ENCODE peak calls at places on chromosomes 1 and 21, in nine cellular contexts. One of them, this sample, is unnamed.

GRCh38 chr1:228691926-228692325 is 43.4 kb upstream of the RHOU start:
- DNase-seq in HCT116: peak
- DNase-seq in NT2/D1: peak
- DNase-seq in stimulated activated CD4-positive, alpha-beta T cell treated with anti-CD3 and anti-CD28 coated beads, Interleukin-1b, Interleukin-23, amount 100 ng/mL, for 1 hour: no peak
- DNase-seq in activated T-cell treated with anti-CD3 and anti-CD28 coated beads, Interleukin-2, amount 50 U/mL, for 4 hours: no peak
- DNase-seq in ureter: no peak
- DNase-seq in MV-4-11: peak
- DNase-seq in NCI-H2029 treated with DMSO at 0.1 percent for 48 hours: peak
- DNase-seq in GM10248: peak
- DNase-seq in this sample: no peak

GRCh38 chr1:234538062-234538731 is 59.2 kb upstream of the TARBP1 start:
- DNase-seq in activated T-cell treated with anti-CD3 and anti-CD28 coated beads, Interleukin-2, amount 50 U/mL, for 4 hours: no peak
- DNase-seq in stimulated activated CD4-positive, alpha-beta T cell treated with anti-CD3 and anti-CD28 coated beads, Interleukin-1b, Interleukin-23, amount 100 ng/mL, for 1 hour: no peak
- DNase-seq in ureter: no peak
- DNase-seq in NCI-H2029 treated with DMSO at 0.1 percent for 48 hours: no peak
- DNase-seq in NT2/D1: no peak
- DNase-seq in GM10248: no peak
- DNase-seq in HCT116: no peak
- DNase-seq in MV-4-11: no peak
- DNase-seq in this sample: no peak

GRCh38 chr1:69929278-69930057 is 275.9 kb downstream of the LRRC40 start:
- DNase-seq in ureter: no peak
- DNase-seq in NT2/D1: no peak
- DNase-seq in NCI-H2029 treated with DMSO at 0.1 percent for 48 hours: no peak
- DNase-seq in GM10248: no peak
- DNase-seq in activated T-cell treated with anti-CD3 and anti-CD28 coated beads, Interleukin-2, amount 50 U/mL, for 4 hours: no peak
- DNase-seq in stimulated activated CD4-positive, alpha-beta T cell treated with anti-CD3 and anti-CD28 coated beads, Interleukin-1b, Interleukin-23, amount 100 ng/mL, for 1 hour: no peak
- DNase-seq in HCT116: no peak
- DNase-seq in MV-4-11: peak
- DNase-seq in this sample: no peak

GRCh38 chr1:203048086-203048485 is 21.8 kb downstream of the PPFIA4 start:
- DNase-seq in NCI-H2029 treated with DMSO at 0.1 percent for 48 hours: no peak
- DNase-seq in GM10248: no peak
- DNase-seq in activated T-cell treated with anti-CD3 and anti-CD28 coated beads, Interleukin-2, amount 50 U/mL, for 4 hours: no peak
- DNase-seq in NT2/D1: no peak
- DNase-seq in ureter: no peak
- DNase-seq in stimulated activated CD4-positive, alpha-beta T cell treated with anti-CD3 and anti-CD28 coated beads, Interleukin-1b, Interleukin-23, amount 100 ng/mL, for 1 hour: no peak
- DNase-seq in HCT116: no peak
- DNase-seq in MV-4-11: no peak
- DNase-seq in this sample: no peak

GRCh38 chr1:185157599-185158469 is 867 bp downstream of the SWT1 start:
- DNase-seq in GM10248: no peak
- DNase-seq in NCI-H2029 treated with DMSO at 0.1 percent for 48 hours: no peak
- DNase-seq in stimulated activated CD4-positive, alpha-beta T cell treated with anti-CD3 and anti-CD28 coated beads, Interleukin-1b, Interleukin-23, amount 100 ng/mL, for 1 hour: no peak
- DNase-seq in MV-4-11: no peak
- DNase-seq in HCT116: no peak
- DNase-seq in activated T-cell treated with anti-CD3 and anti-CD28 coated beads, Interleukin-2, amount 50 U/mL, for 4 hours: no peak
- DNase-seq in NT2/D1: no peak
- DNase-seq in ureter: no peak
- DNase-seq in this sample: no peak

GRCh38 chr1:155070721-155071556 is 7.4 kb downstream of the EFNA4 start:
- DNase-seq in GM10248: peak
- DNase-seq in MV-4-11: peak
- DNase-seq in NCI-H2029 treated with DMSO at 0.1 percent for 48 hours: no peak
- DNase-seq in ureter: no peak
- DNase-seq in NT2/D1: peak
- DNase-seq in activated T-cell treated with anti-CD3 and anti-CD28 coated beads, Interleukin-2, amount 50 U/mL, for 4 hours: peak
- DNase-seq in HCT116: no peak
- DNase-seq in stimulated activated CD4-positive, alpha-beta T cell treated with anti-CD3 and anti-CD28 coated beads, Interleukin-1b, Interleukin-23, amount 100 ng/mL, for 1 hour: peak
- DNase-seq in this sample: peak

GRCh38 chr1:221939598-221939997 is 197.7 kb upstream of the DUSP10 start:
- DNase-seq in GM10248: no peak
- DNase-seq in MV-4-11: peak
- DNase-seq in HCT116: no peak
- DNase-seq in stimulated activated CD4-positive, alpha-beta T cell treated with anti-CD3 and anti-CD28 coated beads, Interleukin-1b, Interleukin-23, amount 100 ng/mL, for 1 hour: no peak
- DNase-seq in NCI-H2029 treated with DMSO at 0.1 percent for 48 hours: no peak
- DNase-seq in NT2/D1: no peak
- DNase-seq in ureter: no peak
- DNase-seq in activated T-cell treated with anti-CD3 and anti-CD28 coated beads, Interleukin-2, amount 50 U/mL, for 4 hours: no peak
- DNase-seq in this sample: no peak

GRCh38 chr1:226424228-226425003 is 16.5 kb upstream of the PARP1 start:
- DNase-seq in ureter: no peak
- DNase-seq in NCI-H2029 treated with DMSO at 0.1 percent for 48 hours: no peak
- DNase-seq in GM10248: peak
- DNase-seq in stimulated activated CD4-positive, alpha-beta T cell treated with anti-CD3 and anti-CD28 coated beads, Interleukin-1b, Interleukin-23, amount 100 ng/mL, for 1 hour: no peak
- DNase-seq in activated T-cell treated with anti-CD3 and anti-CD28 coated beads, Interleukin-2, amount 50 U/mL, for 4 hours: no peak
- DNase-seq in NT2/D1: no peak
- DNase-seq in MV-4-11: peak
- DNase-seq in HCT116: peak
- DNase-seq in this sample: no peak

GRCh38 chr1:167454304-167454928 is 63.9 kb downstream of the CD247 start:
- DNase-seq in MV-4-11: no peak
- DNase-seq in activated T-cell treated with anti-CD3 and anti-CD28 coated beads, Interleukin-2, amount 50 U/mL, for 4 hours: no peak
- DNase-seq in GM10248: no peak
- DNase-seq in NT2/D1: no peak
- DNase-seq in ureter: no peak
- DNase-seq in HCT116: no peak
- DNase-seq in NCI-H2029 treated with DMSO at 0.1 percent for 48 hours: no peak
- DNase-seq in stimulated activated CD4-positive, alpha-beta T cell treated with anti-CD3 and anti-CD28 coated beads, Interleukin-1b, Interleukin-23, amount 100 ng/mL, for 1 hour: no peak
- DNase-seq in this sample: no peak

GRCh38 chr21:42974832-42975820 is 764 bp downstream of the PKNOX1 start:
- DNase-seq in activated T-cell treated with anti-CD3 and anti-CD28 coated beads, Interleukin-2, amount 50 U/mL, for 4 hours: peak
- DNase-seq in GM10248: peak
- DNase-seq in HCT116: no peak
- DNase-seq in NCI-H2029 treated with DMSO at 0.1 percent for 48 hours: peak
- DNase-seq in stimulated activated CD4-positive, alpha-beta T cell treated with anti-CD3 and anti-CD28 coated beads, Interleukin-1b, Interleukin-23, amount 100 ng/mL, for 1 hour: peak
- DNase-seq in ureter: peak
- DNase-seq in MV-4-11: peak
- DNase-seq in NT2/D1: no peak
- DNase-seq in this sample: peak

GRCh38 chr1:227032396-227032795 is 92.3 kb downstream of the COQ8A start:
- DNase-seq in MV-4-11: no peak
- DNase-seq in ureter: no peak
- DNase-seq in activated T-cell treated with anti-CD3 and anti-CD28 coated beads, Interleukin-2, amount 50 U/mL, for 4 hours: no peak
- DNase-seq in GM10248: no peak
- DNase-seq in HCT116: no peak
- DNase-seq in NT2/D1: peak
- DNase-seq in NCI-H2029 treated with DMSO at 0.1 percent for 48 hours: no peak
- DNase-seq in stimulated activated CD4-positive, alpha-beta T cell treated with anti-CD3 and anti-CD28 coated beads, Interleukin-1b, Interleukin-23, amount 100 ng/mL, for 1 hour: no peak
- DNase-seq in this sample: no peak

GRCh38 chr1:209863766-209864485 is 36.2 kb downstream of the UTP25 start:
- DNase-seq in MV-4-11: no peak
- DNase-seq in NT2/D1: no peak
- DNase-seq in activated T-cell treated with anti-CD3 and anti-CD28 coated beads, Interleukin-2, amount 50 U/mL, for 4 hours: no peak
- DNase-seq in stimulated activated CD4-positive, alpha-beta T cell treated with anti-CD3 and anti-CD28 coated beads, Interleukin-1b, Interleukin-23, amount 100 ng/mL, for 1 hour: no peak
- DNase-seq in NCI-H2029 treated with DMSO at 0.1 percent for 48 hours: no peak
- DNase-seq in ureter: no peak
- DNase-seq in GM10248: no peak
- DNase-seq in HCT116: no peak
- DNase-seq in this sample: no peak

GRCh38 chr1:88141499-88142074 is 542.5 kb upstream of the PKN2 start:
- DNase-seq in NT2/D1: no peak
- DNase-seq in ureter: no peak
- DNase-seq in NCI-H2029 treated with DMSO at 0.1 percent for 48 hours: no peak
- DNase-seq in MV-4-11: no peak
- DNase-seq in GM10248: no peak
- DNase-seq in stimulated activated CD4-positive, alpha-beta T cell treated with anti-CD3 and anti-CD28 coated beads, Interleukin-1b, Interleukin-23, amount 100 ng/mL, for 1 hour: no peak
- DNase-seq in activated T-cell treated with anti-CD3 and anti-CD28 coated beads, Interleukin-2, amount 50 U/mL, for 4 hours: no peak
- DNase-seq in HCT116: no peak
- DNase-seq in this sample: no peak

GRCh38 chr1:151916959-151917358 is 7.6 kb upstream of the THEM4 start:
- DNase-seq in MV-4-11: no peak
- DNase-seq in NCI-H2029 treated with DMSO at 0.1 percent for 48 hours: no peak
- DNase-seq in ureter: no peak
- DNase-seq in activated T-cell treated with anti-CD3 and anti-CD28 coated beads, Interleukin-2, amount 50 U/mL, for 4 hours: no peak
- DNase-seq in GM10248: no peak
- DNase-seq in stimulated activated CD4-positive, alpha-beta T cell treated with anti-CD3 and anti-CD28 coated beads, Interleukin-1b, Interleukin-23, amount 100 ng/mL, for 1 hour: no peak
- DNase-seq in HCT116: no peak
- DNase-seq in NT2/D1: no peak
- DNase-seq in this sample: no peak

GRCh38 chr1:41357451-41358151 is 3.6 kb upstream of the FOXO6 start:
- DNase-seq in ureter: peak
- DNase-seq in NCI-H2029 treated with DMSO at 0.1 percent for 48 hours: peak
- DNase-seq in stimulated activated CD4-positive, alpha-beta T cell treated with anti-CD3 and anti-CD28 coated beads, Interleukin-1b, Interleukin-23, amount 100 ng/mL, for 1 hour: no peak
- DNase-seq in NT2/D1: no peak
- DNase-seq in MV-4-11: no peak
- DNase-seq in activated T-cell treated with anti-CD3 and anti-CD28 coated beads, Interleukin-2, amount 50 U/mL, for 4 hours: no peak
- DNase-seq in GM10248: no peak
- DNase-seq in HCT116: no peak
- DNase-seq in this sample: no peak

GRCh38 chr1:101410048-101410878 is 173.4 kb downstream of the S1PR1 start:
- DNase-seq in ureter: no peak
- DNase-seq in NCI-H2029 treated with DMSO at 0.1 percent for 48 hours: no peak
- DNase-seq in HCT116: no peak
- DNase-seq in activated T-cell treated with anti-CD3 and anti-CD28 coated beads, Interleukin-2, amount 50 U/mL, for 4 hours: no peak
- DNase-seq in NT2/D1: no peak
- DNase-seq in MV-4-11: no peak
- DNase-seq in GM10248: peak
- DNase-seq in stimulated activated CD4-positive, alpha-beta T cell treated with anti-CD3 and anti-CD28 coated beads, Interleukin-1b, Interleukin-23, amount 100 ng/mL, for 1 hour: no peak
- DNase-seq in this sample: no peak

GRCh38 chr1:114750780-114751179 is 7.0 kb downstream of the CSDE1 start:
- DNase-seq in activated T-cell treated with anti-CD3 and anti-CD28 coated beads, Interleukin-2, amount 50 U/mL, for 4 hours: no peak
- DNase-seq in ureter: no peak
- DNase-seq in stimulated activated CD4-positive, alpha-beta T cell treated with anti-CD3 and anti-CD28 coated beads, Interleukin-1b, Interleukin-23, amount 100 ng/mL, for 1 hour: no peak
- DNase-seq in NT2/D1: no peak
- DNase-seq in NCI-H2029 treated with DMSO at 0.1 percent for 48 hours: peak
- DNase-seq in MV-4-11: no peak
- DNase-seq in GM10248: no peak
- DNase-seq in HCT116: no peak
- DNase-seq in this sample: no peak

GRCh38 chr1:177490240-177490639 is 319.5 kb downstream of the BRINP2 start:
- DNase-seq in activated T-cell treated with anti-CD3 and anti-CD28 coated beads, Interleukin-2, amount 50 U/mL, for 4 hours: no peak
- DNase-seq in NCI-H2029 treated with DMSO at 0.1 percent for 48 hours: no peak
- DNase-seq in stimulated activated CD4-positive, alpha-beta T cell treated with anti-CD3 and anti-CD28 coated beads, Interleukin-1b, Interleukin-23, amount 100 ng/mL, for 1 hour: no peak
- DNase-seq in GM10248: no peak
- DNase-seq in NT2/D1: no peak
- DNase-seq in ureter: no peak
- DNase-seq in HCT116: no peak
- DNase-seq in MV-4-11: no peak
- DNase-seq in this sample: no peak

This sample was measured in T-helper 22 cell.